ENCODE peak calls at places on chromosomes 6 and 20, in four cellular contexts. A, V, I and N are unnamed samples.

GRCh38 chr6:49384913-49385312 is 78.1 kb downstream of the MMUT start:
- DNase-seq in A (no peak), V (no peak), I (no peak), N (no peak)

GRCh38 chr6:39929039-39929732 is 5.1 kb downstream of the MOCS1 start:
- DNase-seq in A (no peak), V (no peak), I (no peak), N (no peak)

GRCh38 chr20:12969071-12969669 is 39.6 kb upstream of the SPTLC3 start:
- DNase-seq in A (no peak), V (no peak), I (no peak), N (no peak)

GRCh38 chr6:340991-341827 is 48.9 kb downstream of the DUSP22 start:
- DNase-seq in A (no peak), V (no peak), I (peak), N (no peak)

GRCh38 chr6:37972994-37973757 is 153.6 kb downstream of the ZFAND3 start:
- DNase-seq in A (no peak), V (no peak), I (no peak), N (no peak)

GRCh38 chr6:80438728-80439127 is 332.3 kb downstream of the BCKDHB start:
- DNase-seq in A (peak), V (peak), I (no peak), N (no peak)

GRCh38 chr20:13817342-13817741 is 32.5 kb downstream of the NDUFAF5 start:
- DNase-seq in A (no peak), V (peak), I (no peak), N (no peak)

GRCh38 chr6:68651018-68651985 is 16.2 kb downstream of the ADGRB3 start:
- DNase-seq in A (no peak), V (no peak), I (no peak), N (no peak)

GRCh38 chr6:35737413-35738211 is 780 bp downstream of the ARMC12 start:
- DNase-seq in A (no peak), V (peak), I (no peak), N (no peak)

GRCh38 chr6:170248111-170248805 is 42.6 kb downstream of the DLL1 start:
- DNase-seq in A (no peak), V (no peak), I (no peak), N (no peak)

GRCh38 chr6:150373260-150373701 is 4.5 kb downstream of the IYD start:
- DNase-seq in A (no peak), V (no peak), I (no peak), N (no peak)

GRCh38 chr6:106000935-106001334 is 85.2 kb upstream of the PRDM1 start:
- DNase-seq in A (no peak), V (no peak), I (no peak), N (no peak)

GRCh38 chr20:46330072-46330763 is 21.9 kb upstream of the CDH22 start:
- DNase-seq in A (no peak), V (no peak), I (no peak), N (no peak)

GRCh38 chr6:129267028-129267427 is 384.1 kb downstream of the LAMA2 start:
- DNase-seq in A (peak), V (no peak), I (no peak), N (no peak)

GRCh38 chr6:140806431-140806830 is 1326.3 kb upstream of the GJE1 start:
- DNase-seq in A (no peak), V (no peak), I (no peak), N (no peak)

GRCh38 chr6:76984572-76984971 is 478.7 kb downstream of the HTR1B start:
- DNase-seq in A (no peak), V (peak), I (no peak), N (no peak)

GRCh38 chr6:139480356-139480833 is 105.9 kb upstream of the CITED2 start:
- DNase-seq in A (no peak), V (no peak), I (no peak), N (no peak)

GRCh38 chr20:35467339-35468224 is 12.2 kb downstream of the CEP250 start:
- DNase-seq in A (peak), V (peak), I (no peak), N (no peak)

GRCh38 chr20:62805365-62805710 is 703 bp downstream of the OGFR start:
- DNase-seq in A (peak), V (no peak), I (no peak), N (no peak)

GRCh38 chr20:63963348-63963741 is 6.4 kb downstream of the ZNF512B start:
- DNase-seq in A (no peak), V (no peak), I (peak), N (no peak)

GRCh38 chr6:16450821-16451220 is 212.4 kb downstream of the GMPR start:
- DNase-seq in A (no peak), V (no peak), I (no peak), N (no peak)

GRCh38 chr20:25272223-25273000 is 24.5 kb downstream of the PYGB start:
- DNase-seq in A (no peak), V (no peak), I (peak), N (no peak)

GRCh38 chr6:31103136-31103535 is 9.2 kb downstream of the C6orf15 start:
- DNase-seq in A (no peak), V (no peak), I (no peak), N (no peak)

DNA sequence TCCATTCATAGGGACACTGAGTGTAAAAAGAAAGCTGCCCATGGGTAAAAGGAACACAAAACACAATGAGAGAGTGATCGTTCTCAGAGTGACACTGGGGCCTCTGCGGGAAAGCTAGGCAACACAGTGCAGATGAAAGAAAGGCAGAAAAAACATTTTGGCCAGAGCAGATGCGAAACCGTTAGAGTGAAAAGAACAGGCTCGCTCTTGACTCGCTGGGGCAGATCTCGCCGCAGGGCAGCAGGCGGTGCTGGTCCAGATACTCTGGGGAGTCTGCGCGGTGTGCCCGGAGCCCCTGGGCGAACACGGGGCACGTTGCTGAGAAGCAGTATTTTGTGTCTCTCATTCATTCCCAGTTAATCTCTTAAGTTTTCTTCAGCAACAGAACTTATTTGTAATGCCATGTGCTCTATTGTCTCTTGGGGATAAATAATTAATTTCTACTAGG is 685.0 kb downstream of the QKI start:
- DNase-seq in A (peak), V (no peak), I (no peak), N (no peak)
- TF ChIP-seq CTCF in A (no peak), V (no peak), I (no peak), N (no peak)

DNA sequence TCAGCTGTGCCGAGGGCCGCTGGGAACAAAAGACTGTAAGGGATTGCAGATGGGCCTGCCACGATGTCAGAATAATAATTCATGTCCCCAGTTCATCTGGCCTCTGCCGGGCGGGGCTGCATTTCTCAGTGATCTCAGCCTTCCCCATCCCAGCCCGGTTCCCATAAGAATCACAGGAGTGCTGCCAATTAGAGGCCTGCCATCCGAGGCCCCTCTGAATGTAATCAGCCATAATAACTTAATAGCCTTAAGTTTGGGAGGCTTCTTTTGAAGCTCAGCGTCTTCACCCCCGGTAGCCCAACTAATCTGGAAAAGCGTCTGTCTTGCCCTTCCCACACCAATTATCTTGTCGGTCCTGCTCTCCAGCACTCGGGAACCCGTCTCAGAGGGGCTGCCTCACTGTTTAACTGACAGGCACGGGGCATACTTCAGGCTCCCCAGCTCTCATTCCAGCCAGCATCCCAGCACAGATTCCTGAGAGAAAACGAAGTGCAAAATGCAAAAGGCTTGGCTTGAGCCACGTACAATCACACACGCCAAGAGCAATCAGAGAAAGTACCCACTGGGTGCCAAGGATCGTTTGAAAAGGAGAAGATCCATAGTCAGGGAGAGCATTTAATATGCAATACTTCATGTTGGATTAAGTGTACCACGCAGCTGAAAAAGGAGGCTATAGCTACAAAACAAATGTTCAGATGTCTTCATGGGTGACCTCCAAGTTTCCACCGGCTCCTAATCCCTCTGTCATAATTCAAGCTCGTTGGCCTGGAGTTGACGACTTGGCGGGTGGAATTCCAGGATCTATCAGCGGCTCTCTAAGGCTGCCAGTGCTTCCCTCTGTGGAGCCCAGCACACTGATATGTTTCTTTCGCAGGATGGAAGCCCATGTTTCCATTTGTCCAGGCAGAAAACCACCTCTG is 53.8 kb upstream of the STX16 start:
- DNase-seq in A (peak), V (no peak), I (no peak), N (no peak)
- H3K27ac ChIP-seq in A (no peak), V (no peak), I (peak), N (no peak)

DNA sequence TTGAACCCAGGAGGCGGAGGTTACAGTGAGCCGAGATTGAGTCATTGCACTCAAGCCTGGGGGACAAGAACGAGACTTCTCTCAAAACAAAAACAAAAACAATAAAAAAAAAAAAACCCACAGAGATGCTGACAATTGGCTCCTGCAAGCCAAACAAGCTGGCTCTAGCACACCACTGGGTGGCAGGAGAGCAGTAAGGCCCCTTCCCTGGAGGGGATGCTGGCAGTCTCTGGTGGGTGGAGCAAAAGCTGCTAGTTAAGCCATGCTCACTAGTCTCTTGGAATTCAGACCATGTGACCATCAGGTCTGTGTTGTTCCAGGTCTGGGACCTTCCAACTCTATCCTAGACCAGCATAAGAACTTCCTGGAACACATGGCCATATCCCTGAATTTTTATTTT is 18.9 kb upstream of the DSN1 start:
- DNase-seq in A (peak), V (peak), I (no peak), N (no peak)
- TF ChIP-seq CTCF in A (peak), V (peak), I (peak), N (no peak)

GRCh38 chr6:36856277-36856676 is 17.0 kb upstream of the CPNE5 start:
- DNase-seq in A (no peak), V (no peak), I (no peak), N (no peak)

GRCh38 chr6:36858407-36858981 is 16.1 kb downstream of the PPIL1 start:
- DNase-seq in A (no peak), V (no peak), I (peak), N (no peak)

GRCh38 chr6:36857325-36857724 is 17.3 kb downstream of the PPIL1 start:
- DNase-seq in A (no peak), V (no peak), I (no peak), N (no peak)

GRCh38 chr6:36853325-36853724 is 14.1 kb upstream of the CPNE5 start:
- DNase-seq in A (no peak), V (peak), I (no peak), N (peak)

GRCh38 chr6:36855750-36856149 is 16.5 kb upstream of the CPNE5 start:
- DNase-seq in A (no peak), V (no peak), I (no peak), N (no peak)
- H3K27ac ChIP-seq in A (no peak), V (no peak), I (peak), N (peak)

GRCh38 chr20:52219441-52219840 is 27.9 kb upstream of the ZFP64 start:
- DNase-seq in A (no peak), V (no peak), I (no peak), N (no peak)
- TF ChIP-seq CTCF in A (peak), V (no peak), I (no peak), N (no peak)

GRCh38 chr20:9447182-9447581 is 67.2 kb upstream of the LAMP5 start:
- DNase-seq in A (no peak), V (no peak), I (no peak), N (no peak)
- H3K27ac ChIP-seq in A (no peak), V (no peak), I (no peak), N (no peak)

GRCh38 chr20:18284805-18285533 is 3.4 kb upstream of the ZNF133 start:
- DNase-seq in A (no peak), V (peak), I (no peak), N (no peak)

GRCh38 chr20:18287546-18287914 is 797 bp upstream of the ZNF133 start:
- DNase-seq in A (no peak), V (no peak), I (no peak), N (no peak)

GRCh38 chr20:18288748-18289705 is 700 bp downstream of the ZNF133 start:
- DNase-seq in A (peak), V (no peak), I (no peak), N (peak)

GRCh38 chr20:18287915-18288747 is at the start of gene ZNF133:
- DNase-seq in A (peak), V (peak), I (peak), N (peak)
- TF ChIP-seq CTCF in A (peak), V (no peak), I (peak), N (no peak)

GRCh38 chr6:24908555-24908954 is 27.2 kb downstream of the RIPOR2 start:
- DNase-seq in A (no peak), V (no peak), I (no peak), N (no peak)
- H3K27ac ChIP-seq in A (no peak), V (no peak), I (peak), N (no peak)

DNA sequence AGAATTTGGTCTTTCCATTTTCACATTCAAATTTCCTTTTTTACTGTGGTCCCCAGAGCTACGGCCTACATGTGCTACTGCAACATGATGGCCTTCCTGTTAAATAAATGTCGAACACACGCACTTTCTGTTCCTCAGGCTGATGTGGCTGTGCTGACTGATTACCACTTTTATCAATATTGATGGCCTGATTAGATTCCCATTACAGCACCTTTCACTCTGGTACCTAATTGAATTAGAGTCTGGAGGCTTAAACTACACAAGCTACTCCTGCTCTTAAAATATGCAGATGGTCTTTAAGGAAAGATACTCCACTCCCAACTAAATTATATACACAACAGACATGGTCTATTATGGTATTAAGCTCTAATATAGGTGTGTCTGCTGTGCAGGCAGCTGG is 301.6 kb downstream of the FRK start:
- DNase-seq in A (no peak), V (no peak), I (no peak), N (no peak)
- TF ChIP-seq CTCF in A (no peak), V (no peak), I (no peak), N (no peak)